ENCODE peak calls at places on chromosome 1, in four cellular contexts. B, P, V and K are unnamed samples.

GRCh38 chr1:85047472-85048295 is 616 bp downstream of the MCOLN3 start:
- DNase-seq in B (no peak), P (peak), V (no peak), K (no peak)

GRCh38 chr1:159598196-159598595 is 10.6 kb downstream of the APCS start:
- DNase-seq in B (peak), P (no peak), V (peak), K (peak)

GRCh38 chr1:115477071-115477470 is 139.0 kb upstream of the NGF start:
- DNase-seq in B (no peak), P (no peak), V (no peak), K (no peak)

GRCh38 chr1:153617677-153618076 is 1.6 kb upstream of the S100A14 start:
- DNase-seq in B (no peak), P (peak), V (no peak), K (no peak)

GRCh38 chr1:240341365-240342250 is 249.9 kb downstream of the FMN2 start:
- DNase-seq in B (no peak), P (no peak), V (no peak), K (no peak)

GRCh38 chr1:48066951-48067350 is 69.8 kb upstream of the TRABD2B start:
- DNase-seq in B (no peak), P (no peak), V (no peak), K (no peak)

GRCh38 chr1:8379513-8380186 is 61.7 kb downstream of the SLC45A1 start:
- DNase-seq in B (no peak), P (no peak), V (no peak), K (no peak)

GRCh38 chr1:168234846-168235547 is 9.2 kb downstream of the SFT2D2 start:
- DNase-seq in B (peak), P (no peak), V (no peak), K (no peak)

GRCh38 chr1:3650248-3651010 is 526 bp upstream of the WRAP73 start:
- DNase-seq in B (no peak), P (no peak), V (no peak), K (no peak)

GRCh38 chr1:4331371-4332163 is 322.8 kb upstream of the AJAP1 start:
- DNase-seq in B (no peak), P (no peak), V (no peak), K (no peak)

GRCh38 chr1:35683012-35683411 is 35.7 kb downstream of the C1orf216 start:
- DNase-seq in B (no peak), P (no peak), V (no peak), K (no peak)

GRCh38 chr1:204377800-204378608 is 18.3 kb upstream of the PLEKHA6 start:
- DNase-seq in B (no peak), P (peak), V (no peak), K (no peak)

GRCh38 chr1:44072204-44072603 is 40.9 kb upstream of the SLC6A9 start:
- DNase-seq in B (peak), P (no peak), V (peak), K (peak)

GRCh38 chr1:1895456-1896333 is 4.8 kb upstream of the GNB1 start:
- DNase-seq in B (no peak), P (no peak), V (no peak), K (no peak)

GRCh38 chr1:218778731-218779130 is 394.9 kb upstream of the LYPLAL1 start:
- DNase-seq in B (no peak), P (no peak), V (no peak), K (no peak)

GRCh38 chr1:232833966-232834535 is 28.8 kb downstream of the MAP10 start:
- DNase-seq in B (no peak), P (no peak), V (no peak), K (no peak)

GRCh38 chr1:30888391-30888790 is 20.2 kb downstream of the SDC3 start:
- DNase-seq in B (peak), P (no peak), V (peak), K (peak)

GRCh38 chr1:39969048-39969447 is 14.1 kb downstream of the MFSD2A start:
- DNase-seq in B (no peak), P (no peak), V (no peak), K (no peak)

GRCh38 chr1:57599233-57599994 is 175.6 kb upstream of the DAB1 start:
- DNase-seq in B (no peak), P (no peak), V (no peak), K (peak)

GRCh38 chr1:39727932-39728317 is 10.8 kb upstream of the PPIE start:
- DNase-seq in B (no peak), P (no peak), V (no peak), K (no peak)

GRCh38 chr1:4108741-4109625 is 208.9 kb upstream of the C1orf174 start:
- DNase-seq in B (no peak), P (no peak), V (no peak), K (no peak)

GRCh38 chr1:66416295-66416694 is 117.7 kb upstream of the SGIP1 start:
- DNase-seq in B (no peak), P (no peak), V (no peak), K (no peak)

GRCh38 chr1:75908717-75909152 is 23.5 kb downstream of the ASB17 start:
- DNase-seq in B (peak), P (no peak), V (peak), K (peak)

GRCh38 chr1:177172331-177172730 is 1.6 kb downstream of the BRINP2 start:
- DNase-seq in B (no peak), P (no peak), V (no peak), K (no peak)

GRCh38 chr1:115069186-115069585 is 20.1 kb downstream of the TSPAN2 start:
- DNase-seq in B (no peak), P (no peak), V (no peak), K (no peak)

GRCh38 chr1:201080135-201080534 is 32.1 kb downstream of the CACNA1S start:
- DNase-seq in B (no peak), P (no peak), V (no peak), K (no peak)

GRCh38 chr1:38925381-38925780 is 16.2 kb downstream of the RHBDL2 start:
- DNase-seq in B (no peak), P (no peak), V (no peak), K (no peak)

GRCh38 chr1:27567183-27567526 is 36.8 kb downstream of the AHDC1 start:
- DNase-seq in B (no peak), P (no peak), V (no peak), K (no peak)

GRCh38 chr1:75733661-75734060 is 9.2 kb downstream of the ACADM start:
- DNase-seq in B (no peak), P (no peak), V (no peak), K (no peak)

GRCh38 chr1:112237983-112238515 is 158.0 kb upstream of the CTTNBP2NL start:
- DNase-seq in B (no peak), P (no peak), V (no peak), K (no peak)

GRCh38 chr1:23798662-23799142 is 1.9 kb downstream of the GALE start:
- DNase-seq in B (no peak), P (no peak), V (no peak), K (no peak)
- H3K4me3 ChIP-seq in B (no peak), P (no peak), V (no peak), K (no peak)

GRCh38 chr1:246642719-246643118 is 76.5 kb downstream of the CNST start:
- DNase-seq in B (no peak), P (no peak), V (no peak), K (no peak)

GRCh38 chr1:246651012-246651411 is 73.2 kb upstream of the SCCPDH start:
- DNase-seq in B (no peak), P (no peak), V (no peak), K (no peak)

GRCh38 chr1:246647113-246647512 is 77.1 kb upstream of the SCCPDH start:
- DNase-seq in B (peak), P (no peak), V (peak), K (peak)

DNA sequence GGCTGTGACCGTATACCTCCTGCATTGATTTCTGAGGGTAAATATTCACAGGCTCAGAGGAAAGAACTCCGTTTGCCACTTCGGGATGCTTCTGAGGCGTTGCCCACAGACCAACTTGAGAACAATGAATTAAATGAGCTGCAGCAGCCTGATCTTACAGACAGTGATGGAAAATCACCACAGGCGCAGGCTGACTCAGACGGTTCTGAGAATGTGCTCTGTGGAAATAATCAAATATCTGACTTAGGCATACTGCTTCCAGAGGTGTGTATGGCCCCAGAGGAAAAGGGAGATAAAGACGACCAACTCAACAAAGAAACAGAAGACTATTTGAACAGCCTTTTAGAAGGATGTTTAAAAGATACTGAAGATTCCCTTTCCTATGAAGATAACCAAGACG is 76.7 kb upstream of the SCCPDH start:
- DNase-seq in B (peak), P (no peak), V (peak), K (peak)
- TF ChIP-seq CTCF in B (no peak), P (no peak), V (no peak), K (no peak)

GRCh38 chr1:155983191-155984023 is 5.1 kb upstream of the ARHGEF2 start:
- DNase-seq in B (peak), P (no peak), V (peak), K (peak)
- H3K4me3 ChIP-seq in B (peak), P (no peak), V (peak), K (peak)

DNA sequence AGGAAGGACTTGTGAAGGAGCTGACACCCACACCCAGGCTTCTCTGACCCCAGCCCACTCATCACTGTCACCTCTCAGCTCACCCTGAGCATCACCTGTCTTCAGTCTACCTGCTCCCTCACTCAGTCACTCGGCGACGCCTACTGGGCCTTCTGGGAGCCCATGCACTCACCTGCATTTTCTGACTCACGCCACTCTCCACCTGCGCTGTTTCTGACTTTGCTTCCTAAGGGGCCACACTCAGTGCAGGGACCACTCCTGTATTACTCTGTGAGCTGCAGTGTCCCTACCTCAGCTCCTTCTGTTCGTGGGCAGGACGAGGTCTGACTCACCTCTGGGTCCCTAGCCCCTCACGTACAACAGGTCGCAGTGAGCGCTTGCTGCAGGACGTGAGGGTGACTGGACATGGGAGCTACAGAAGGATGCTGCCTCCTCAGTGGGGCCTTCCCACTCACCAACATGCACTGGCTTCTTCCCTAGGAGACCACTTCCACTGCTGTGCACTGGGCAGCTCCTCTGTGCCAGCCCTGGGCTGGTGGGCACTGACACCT is 102.3 kb downstream of the GLIS1 start:
- DNase-seq in B (no peak), P (no peak), V (no peak), K (no peak)
- TF ChIP-seq CTCF in B (no peak), P (no peak), V (no peak), K (no peak)

GRCh38 chr1:151372411-151372934 is at the start of gene SELENBP1:
- DNase-seq in B (peak), P (no peak), V (peak), K (peak)

GRCh38 chr1:151369621-151370048 is 2.9 kb downstream of the SELENBP1 start:
- DNase-seq in B (no peak), P (no peak), V (no peak), K (no peak)

GRCh38 chr1:151371744-151372410 is 628 bp downstream of the SELENBP1 start:
- DNase-seq in B (no peak), P (no peak), V (no peak), K (no peak)

GRCh38 chr1:151370211-151370911 is 2.1 kb downstream of the SELENBP1 start:
- DNase-seq in B (no peak), P (no peak), V (no peak), K (no peak)

GRCh38 chr1:151371340-151371739 is 1.2 kb downstream of the SELENBP1 start:
- DNase-seq in B (no peak), P (no peak), V (no peak), K (no peak)
- H3K4me3 ChIP-seq in B (no peak), P (no peak), V (peak), K (no peak)

GRCh38 chr1:220272047-220272840 is at the start of gene RAB3GAP2:
- DNase-seq in B (peak), P (peak), V (peak), K (peak)
- TF ChIP-seq CTCF in B (no peak), P (no peak), V (no peak), K (no peak)

GRCh38 chr1:207089627-207090265 is 1.1 kb downstream of the C4BPB start:
- DNase-seq in B (no peak), P (no peak), V (no peak), K (no peak)
- H3K4me3 ChIP-seq in B (no peak), P (peak), V (no peak), K (no peak)

GRCh38 chr1:186307445-186307844 is 67.6 kb downstream of the TPR start:
- DNase-seq in B (no peak), P (no peak), V (no peak), K (no peak)
- TF ChIP-seq CTCF in B (no peak), P (no peak), V (no peak), K (no peak)

GRCh38 chr1:59994302-59995198 is 68.0 kb upstream of the CYP2J2 start:
- DNase-seq in B (peak), P (no peak), V (no peak), K (peak)
- H3K4me3 ChIP-seq in B (no peak), P (no peak), V (no peak), K (no peak)

GRCh38 chr1:22508329-22508728 is 55.0 kb upstream of the EPHA8 start:
- DNase-seq in B (no peak), P (no peak), V (peak), K (no peak)

GRCh38 chr1:22506130-22506692 is 54.6 kb downstream of the ZBTB40 start:
- DNase-seq in B (no peak), P (no peak), V (no peak), K (no peak)

GRCh38 chr1:22509815-22510214 is 53.5 kb upstream of the EPHA8 start:
- DNase-seq in B (no peak), P (no peak), V (no peak), K (no peak)

GRCh38 chr1:22508991-22509390 is 54.3 kb upstream of the EPHA8 start:
- DNase-seq in B (no peak), P (no peak), V (no peak), K (no peak)

GRCh38 chr1:22507582-22507981 is 55.7 kb upstream of the EPHA8 start:
- DNase-seq in B (no peak), P (no peak), V (no peak), K (no peak)
- TF ChIP-seq CTCF in B (no peak), P (no peak), V (no peak), K (no peak)